ENCODE peak calls at places on chromosomes 11 and 22, in nine cellular contexts. One of them, this sample, is unnamed.

GRCh38 chr11:129694966-129695365 is 120.7 kb upstream of the TMEM45B start:
- DNase-seq in upper lobe of right lung: peak
- DNase-seq in HuH-7: no peak
- DNase-seq in substantia nigra: no peak
- DNase-seq in AG10803: no peak
- DNase-seq in breast epithelium: no peak
- DNase-seq in SHP77: no peak
- DNase-seq in stimulated activated CD4-positive, alpha-beta T cell treated with anti-CD3 and anti-CD28 coated beads, Interleukin-12 subunit alpha, Interleukin-12 subunit beta, amount 100 ng/mL, for 48 hours: no peak
- DNase-seq in LHCN-M2: peak
- DNase-seq in this sample: no peak

GRCh38 chr11:130774703-130775102 is 141.6 kb downstream of the SNX19 start:
- DNase-seq in upper lobe of right lung: no peak
- DNase-seq in HuH-7: no peak
- DNase-seq in substantia nigra: no peak
- DNase-seq in AG10803: no peak
- DNase-seq in breast epithelium: no peak
- DNase-seq in SHP77: peak
- DNase-seq in stimulated activated CD4-positive, alpha-beta T cell treated with anti-CD3 and anti-CD28 coated beads, Interleukin-12 subunit alpha, Interleukin-12 subunit beta, amount 100 ng/mL, for 48 hours: no peak
- DNase-seq in LHCN-M2: no peak
- DNase-seq in this sample: no peak

GRCh38 chr11:66727282-66727882 is 1.6 kb downstream of the SPTBN2 start:
- DNase-seq in upper lobe of right lung: no peak
- DNase-seq in HuH-7: peak
- DNase-seq in substantia nigra: no peak
- DNase-seq in AG10803: no peak
- DNase-seq in breast epithelium: no peak
- DNase-seq in SHP77: peak
- DNase-seq in stimulated activated CD4-positive, alpha-beta T cell treated with anti-CD3 and anti-CD28 coated beads, Interleukin-12 subunit alpha, Interleukin-12 subunit beta, amount 100 ng/mL, for 48 hours: no peak
- DNase-seq in LHCN-M2: no peak
- DNase-seq in this sample: no peak

GRCh38 chr11:120385110-120385509 is 48.9 kb downstream of the ARHGEF12 start:
- DNase-seq in upper lobe of right lung: no peak
- DNase-seq in HuH-7: no peak
- DNase-seq in substantia nigra: no peak
- DNase-seq in AG10803: no peak
- DNase-seq in breast epithelium: no peak
- DNase-seq in SHP77: no peak
- DNase-seq in stimulated activated CD4-positive, alpha-beta T cell treated with anti-CD3 and anti-CD28 coated beads, Interleukin-12 subunit alpha, Interleukin-12 subunit beta, amount 100 ng/mL, for 48 hours: no peak
- DNase-seq in LHCN-M2: no peak
- DNase-seq in this sample: no peak

GRCh38 chr22:41449321-41449720 is 2.7 kb upstream of the TOB2 start:
- DNase-seq in upper lobe of right lung: no peak
- DNase-seq in HuH-7: no peak
- DNase-seq in substantia nigra: no peak
- DNase-seq in AG10803: no peak
- DNase-seq in breast epithelium: no peak
- DNase-seq in SHP77: no peak
- DNase-seq in stimulated activated CD4-positive, alpha-beta T cell treated with anti-CD3 and anti-CD28 coated beads, Interleukin-12 subunit alpha, Interleukin-12 subunit beta, amount 100 ng/mL, for 48 hours: no peak
- DNase-seq in LHCN-M2: no peak
- DNase-seq in this sample: no peak

GRCh38 chr11:77381749-77382693 is 80.5 kb upstream of the GDPD4 start:
- DNase-seq in upper lobe of right lung: no peak
- DNase-seq in HuH-7: no peak
- DNase-seq in substantia nigra: no peak
- DNase-seq in AG10803: peak
- DNase-seq in breast epithelium: no peak
- DNase-seq in SHP77: no peak
- DNase-seq in stimulated activated CD4-positive, alpha-beta T cell treated with anti-CD3 and anti-CD28 coated beads, Interleukin-12 subunit alpha, Interleukin-12 subunit beta, amount 100 ng/mL, for 48 hours: no peak
- DNase-seq in LHCN-M2: peak
- DNase-seq in this sample: no peak

GRCh38 chr11:1218788-1219445 is 3.9 kb upstream of the MUC5B start:
- DNase-seq in upper lobe of right lung: peak
- DNase-seq in HuH-7: no peak
- DNase-seq in substantia nigra: no peak
- DNase-seq in AG10803: no peak
- DNase-seq in breast epithelium: no peak
- DNase-seq in SHP77: no peak
- DNase-seq in stimulated activated CD4-positive, alpha-beta T cell treated with anti-CD3 and anti-CD28 coated beads, Interleukin-12 subunit alpha, Interleukin-12 subunit beta, amount 100 ng/mL, for 48 hours: no peak
- DNase-seq in LHCN-M2: no peak
- DNase-seq in this sample: no peak

GRCh38 chr11:75525433-75526191 is at the start of gene GDPD5:
- DNase-seq in upper lobe of right lung: peak
- DNase-seq in HuH-7: peak
- DNase-seq in substantia nigra: peak
- DNase-seq in AG10803: peak
- DNase-seq in breast epithelium: peak
- DNase-seq in SHP77: peak
- DNase-seq in stimulated activated CD4-positive, alpha-beta T cell treated with anti-CD3 and anti-CD28 coated beads, Interleukin-12 subunit alpha, Interleukin-12 subunit beta, amount 100 ng/mL, for 48 hours: peak
- DNase-seq in LHCN-M2: peak
- DNase-seq in this sample: peak

GRCh38 chr11:121810291-121810690 is 305.7 kb downstream of the BLID start:
- DNase-seq in upper lobe of right lung: no peak
- DNase-seq in HuH-7: no peak
- DNase-seq in substantia nigra: no peak
- DNase-seq in AG10803: peak
- DNase-seq in breast epithelium: no peak
- DNase-seq in SHP77: no peak
- DNase-seq in stimulated activated CD4-positive, alpha-beta T cell treated with anti-CD3 and anti-CD28 coated beads, Interleukin-12 subunit alpha, Interleukin-12 subunit beta, amount 100 ng/mL, for 48 hours: no peak
- DNase-seq in LHCN-M2: peak
- DNase-seq in this sample: no peak

GRCh38 chr11:116294630-116295029 is 478.2 kb downstream of the BUD13 start:
- DNase-seq in upper lobe of right lung: no peak
- DNase-seq in HuH-7: no peak
- DNase-seq in substantia nigra: no peak
- DNase-seq in AG10803: peak
- DNase-seq in breast epithelium: no peak
- DNase-seq in SHP77: no peak
- DNase-seq in stimulated activated CD4-positive, alpha-beta T cell treated with anti-CD3 and anti-CD28 coated beads, Interleukin-12 subunit alpha, Interleukin-12 subunit beta, amount 100 ng/mL, for 48 hours: no peak
- DNase-seq in LHCN-M2: no peak
- DNase-seq in this sample: no peak

GRCh38 chr11:44936527-44936926 is 14.2 kb downstream of the TP53I11 start:
- DNase-seq in upper lobe of right lung: peak
- DNase-seq in HuH-7: peak
- DNase-seq in substantia nigra: peak
- DNase-seq in AG10803: peak
- DNase-seq in breast epithelium: peak
- DNase-seq in SHP77: peak
- DNase-seq in stimulated activated CD4-positive, alpha-beta T cell treated with anti-CD3 and anti-CD28 coated beads, Interleukin-12 subunit alpha, Interleukin-12 subunit beta, amount 100 ng/mL, for 48 hours: peak
- DNase-seq in LHCN-M2: peak
- DNase-seq in this sample: peak

GRCh38 chr22:39097098-39098020 is at the start of gene APOBEC3H:
- DNase-seq in upper lobe of right lung: peak
- DNase-seq in HuH-7: no peak
- DNase-seq in substantia nigra: no peak
- DNase-seq in AG10803: no peak
- DNase-seq in breast epithelium: peak
- DNase-seq in SHP77: no peak
- DNase-seq in stimulated activated CD4-positive, alpha-beta T cell treated with anti-CD3 and anti-CD28 coated beads, Interleukin-12 subunit alpha, Interleukin-12 subunit beta, amount 100 ng/mL, for 48 hours: no peak
- DNase-seq in LHCN-M2: peak
- DNase-seq in this sample: no peak